ENCODE peak calls at places on chromosomes 3 and 15, in six cellular contexts. Y is cardiac fibroblast, P is AG04449, E is neural crest cell, Z is colonic mucosa, D is A549. J is an unnamed sample.

GRCh38 chr3:120440001-120440703 is 10.6 kb downstream of the FSTL1 start:
- DNase-seq in Y (peak; percentile 73), P (no peak), E (no peak), Z (no peak), D (no peak), J (no peak)

GRCh38 chr15:78789615-78790014 is 21.6 kb downstream of the ADAMTS7 start:
- DNase-seq in Y (no peak), P (no peak), E (no peak), Z (no peak), D (no peak), J (no peak)

GRCh38 chr3:138114431-138114918 is 933 bp downstream of the DZIP1L start:
- DNase-seq in Y (peak; percentile 32), P (peak; percentile 5), E (peak; percentile 13), Z (no peak), D (peak; percentile 26), J (no peak)

GRCh38 chr15:75024102-75024636 is 779 bp downstream of the PPCDC start:
- DNase-seq in Y (peak; percentile 47), P (no peak), E (no peak), Z (no peak), D (peak; percentile 33), J (no peak)

GRCh38 chr15:85009435-85009834 is 27.8 kb downstream of the PDE8A start:
- DNase-seq in Y (no peak), P (no peak), E (no peak), Z (no peak), D (no peak), J (no peak)

GRCh38 chr3:25426408-25426807 is 1.7 kb upstream of the RARB start:
- DNase-seq in Y (no peak), P (no peak), E (no peak), Z (no peak), D (peak; percentile 51), J (no peak)

GRCh38 chr3:167653750-167654149 is at the start of gene WDR49:
- DNase-seq in Y (no peak), P (no peak), E (no peak), Z (no peak), D (no peak), J (no peak)

GRCh38 chr3:57959407-57960173 is 48.6 kb upstream of the FLNB start:
- DNase-seq in Y (peak; percentile 72), P (no peak), E (no peak), Z (peak; percentile 69), D (no peak), J (no peak)

GRCh38 chr15:40957581-40958051 is 4.3 kb downstream of the CHAC1 start:
- DNase-seq in Y (no peak), P (no peak), E (no peak), Z (peak; percentile 58), D (no peak), J (no peak)

GRCh38 chr3:142445816-142446254 is 2.0 kb downstream of the XRN1 start:
- DNase-seq in Y (peak; percentile 49), P (no peak), E (no peak), Z (peak; percentile 47), D (no peak), J (no peak)

GRCh38 chr15:61748529-61748928 is 311.7 kb downstream of the VPS13C start:
- DNase-seq in Y (peak; percentile 5), P (no peak), E (no peak), Z (no peak), D (no peak), J (no peak)

GRCh38 chr3:126493051-126493450 is 17.4 kb upstream of the ZXDC start:
- DNase-seq in Y (no peak), P (no peak), E (no peak), Z (no peak), D (no peak), J (peak; percentile 43)

GRCh38 chr3:126491221-126492013 is 15.7 kb upstream of the ZXDC start:
- DNase-seq in Y (no peak), P (no peak), E (no peak), Z (no peak), D (no peak), J (peak; percentile 67)

GRCh38 chr3:126488886-126489569 is 13.3 kb upstream of the ZXDC start:
- DNase-seq in Y (no peak), P (no peak), E (no peak), Z (no peak), D (no peak), J (peak; percentile 88)

GRCh38 chr3:126488205-126488604 is 12.5 kb upstream of the ZXDC start:
- DNase-seq in Y (no peak), P (no peak), E (no peak), Z (no peak), D (no peak), J (no peak)

GRCh38 chr3:126490619-126491018 is 14.9 kb upstream of the ZXDC start:
- DNase-seq in Y (no peak), P (no peak), E (no peak), Z (no peak), D (no peak), J (peak; percentile 39)
- TF ChIP-seq CTCF in Y (no peak), P (no peak), E (no peak), Z (no peak), D (no peak), J (no peak)

GRCh38 chr3:107676469-107677309 is 153.9 kb downstream of the BBX start:
- DNase-seq in Y (peak; percentile 56), P (no peak), E (no peak), Z (no peak), D (peak; percentile 16), J (no peak)
- TF ChIP-seq CTCF in Y (peak; percentile 42), P (peak; percentile 29), E (peak; percentile 77), Z (peak; percentile 50), D (peak; percentile 69), J (peak; percentile 88)

DNA sequence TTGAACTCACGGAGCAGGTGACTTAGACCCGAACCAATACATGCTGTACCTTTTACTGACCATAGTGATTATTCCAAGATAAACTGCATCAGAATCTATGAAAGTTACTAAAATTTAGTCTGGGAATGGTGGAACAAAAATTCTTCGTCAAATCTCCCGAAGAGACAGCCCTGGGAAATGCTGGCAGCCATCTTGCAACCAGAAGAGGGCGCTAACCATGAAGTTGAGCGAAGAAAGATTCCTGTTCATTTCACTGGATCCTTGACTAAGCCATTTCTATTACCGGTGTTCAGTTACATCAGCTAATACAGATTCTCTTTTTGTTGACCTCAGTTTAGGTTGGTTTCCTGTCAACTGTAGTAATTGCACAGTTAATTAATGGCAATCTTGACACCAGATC is 199.6 kb downstream of the SLC9A9 start:
- DNase-seq in Y (peak; percentile 33), P (no peak), E (no peak), Z (no peak), D (peak; percentile 29), J (no peak)
- TF ChIP-seq CTCF in Y (peak; percentile 33), P (no peak), E (peak; percentile 49), Z (no peak), D (no peak), J (peak; percentile 65)

DNA sequence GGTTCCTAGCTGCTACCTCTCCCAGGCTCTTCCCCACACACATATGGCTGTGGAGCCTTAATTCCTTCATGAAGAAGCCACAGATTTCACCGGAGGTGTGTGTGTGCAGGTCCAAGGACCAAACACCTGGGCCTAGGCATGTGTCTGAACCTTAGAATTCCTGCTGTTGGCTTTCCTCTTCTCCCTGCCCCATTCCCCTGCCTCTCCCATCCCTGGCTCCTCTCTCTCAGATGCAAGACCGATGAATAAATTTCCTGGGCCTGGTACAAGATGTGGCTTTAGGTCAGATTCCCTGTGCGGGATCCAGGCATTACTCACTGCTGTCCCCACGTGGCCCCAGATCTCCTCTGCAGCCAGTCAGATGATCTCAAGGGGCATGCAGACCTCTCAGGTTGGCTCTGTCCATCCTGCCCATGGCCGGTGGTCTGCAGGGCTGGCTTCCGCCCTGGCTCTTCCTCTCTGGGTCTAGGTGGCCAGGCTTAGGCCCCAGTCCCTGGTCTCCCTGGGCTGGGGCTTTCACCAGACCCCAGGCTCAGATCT is 20.4 kb downstream of the CCR9 start:
- DNase-seq in Y (peak; percentile 72), P (peak; percentile 28), E (no peak), Z (no peak), D (no peak), J (no peak)
- TF ChIP-seq CTCF in Y (peak; percentile 57), P (peak; percentile 75), E (no peak), Z (no peak), D (no peak), J (peak; percentile 66)

GRCh38 chr3:55406666-55407425 is 80.3 kb downstream of the WNT5A start:
- DNase-seq in Y (peak; percentile 71), P (no peak), E (no peak), Z (no peak), D (no peak), J (no peak)

GRCh38 chr3:55408193-55408826 is 78.8 kb downstream of the WNT5A start:
- DNase-seq in Y (no peak), P (no peak), E (no peak), Z (peak; percentile 35), D (no peak), J (no peak)

GRCh38 chr3:55402886-55403605 is 84.1 kb downstream of the WNT5A start:
- DNase-seq in Y (peak; percentile 57), P (no peak), E (no peak), Z (no peak), D (peak; percentile 17), J (no peak)

GRCh38 chr3:55407426-55407820 is 79.7 kb downstream of the WNT5A start:
- DNase-seq in Y (no peak), P (no peak), E (no peak), Z (no peak), D (no peak), J (no peak)

GRCh38 chr3:55405436-55405835 is 81.7 kb downstream of the WNT5A start:
- DNase-seq in Y (peak; percentile 68), P (no peak), E (peak; percentile 16), Z (no peak), D (peak; percentile 13), J (no peak)
- TF ChIP-seq CTCF in Y (peak; percentile 55), P (no peak), E (peak; percentile 54), Z (no peak), D (no peak), J (peak; percentile 46)

GRCh38 chr3:127455541-127456450 is 134.7 kb downstream of the TPRA1 start:
- DNase-seq in Y (peak; percentile 49), P (no peak), E (peak; percentile 93), Z (peak; percentile 64), D (peak; percentile 45), J (peak; percentile 91)
- TF ChIP-seq CTCF in Y (peak; percentile 44), P (peak; percentile 92), E (peak; percentile 98), Z (peak; percentile 88), D (peak; percentile 88), J (peak; percentile 100)

GRCh38 chr3:160722331-160722730 is 33.7 kb upstream of the PPM1L start:
- DNase-seq in Y (no peak), P (no peak), E (no peak), Z (no peak), D (no peak), J (no peak)

GRCh38 chr3:160725326-160725725 is 30.7 kb upstream of the PPM1L start:
- DNase-seq in Y (no peak), P (no peak), E (no peak), Z (no peak), D (no peak), J (no peak)

GRCh38 chr3:160719710-160720109 is 36.3 kb upstream of the PPM1L start:
- DNase-seq in Y (no peak), P (no peak), E (no peak), Z (no peak), D (no peak), J (no peak)

DNA sequence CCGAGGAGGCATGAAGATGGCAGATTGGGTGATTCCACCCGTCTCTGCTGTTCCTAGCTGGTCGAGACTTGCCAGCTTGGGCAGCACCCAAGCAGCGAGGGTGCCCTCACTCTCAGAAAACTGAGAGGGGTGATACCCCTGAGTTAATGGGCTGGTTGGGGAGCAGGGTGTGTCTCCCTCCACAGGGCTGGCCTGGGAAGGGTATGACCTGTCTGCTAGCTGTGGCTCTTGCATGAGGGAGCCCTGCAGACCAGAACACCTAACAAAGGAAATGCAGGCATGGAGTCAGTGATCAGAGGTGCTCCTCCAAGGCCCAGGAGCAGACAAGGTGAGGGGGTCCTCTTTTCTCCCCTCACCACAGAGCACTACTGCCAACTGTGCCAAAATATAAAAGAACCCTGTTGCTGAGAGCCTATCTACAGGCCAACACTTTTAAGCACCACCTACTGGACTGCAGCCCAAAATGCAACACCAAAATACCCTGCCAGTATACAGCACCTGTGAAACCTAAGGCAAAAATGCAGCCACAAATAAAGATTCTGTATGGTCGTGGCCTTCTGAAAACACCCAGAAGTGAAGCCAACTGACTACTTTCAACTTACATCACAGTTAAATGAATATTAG is 35.8 kb upstream of the PPM1L start:
- DNase-seq in Y (no peak), P (no peak), E (no peak), Z (no peak), D (no peak), J (no peak)
- TF ChIP-seq CTCF in Y (no peak), P (peak; percentile 11), E (no peak), Z (no peak), D (no peak), J (no peak)

J was measured in chondrocyte.